ENCODE peak calls at places on chromosome 21, in nine cellular contexts. One of them, this sample, is unnamed.

GRCh38 chr21:18170221-18170620 is 74.4 kb upstream of the CHODL start:
- DNase-seq in GM23338: no peak
- DNase-seq in B cell: no peak
- DNase-seq in NB4: no peak
- DNase-seq in RWPE2: no peak
- DNase-seq in AG04450: no peak
- DNase-seq in PC-3: no peak
- DNase-seq in cardiac muscle cell: no peak
- DNase-seq in lower lobe of right lung: no peak
- DNase-seq in this sample: no peak

GRCh38 chr21:43343095-43343991 is 83.6 kb downstream of the SIK1 start:
- DNase-seq in NB4: no peak
- DNase-seq in B cell: no peak
- DNase-seq in lower lobe of right lung: peak; percentile 94
- DNase-seq in GM23338: no peak
- DNase-seq in cardiac muscle cell: no peak
- DNase-seq in RWPE2: no peak
- DNase-seq in AG04450: no peak
- DNase-seq in PC-3: peak; percentile 19
- DNase-seq in this sample: no peak

GRCh38 chr21:21813295-21813694 is 815.1 kb downstream of the NCAM2 start:
- DNase-seq in GM23338: no peak
- DNase-seq in cardiac muscle cell: no peak
- DNase-seq in AG04450: no peak
- DNase-seq in NB4: no peak
- DNase-seq in B cell: no peak
- DNase-seq in RWPE2: no peak
- DNase-seq in PC-3: no peak
- DNase-seq in lower lobe of right lung: no peak
- DNase-seq in this sample: no peak

GRCh38 chr21:25862596-25862995 is 127.8 kb downstream of the GABPA start:
- DNase-seq in AG04450: no peak
- DNase-seq in PC-3: peak; percentile 74
- DNase-seq in GM23338: peak; percentile 69
- DNase-seq in NB4: peak; percentile 40
- DNase-seq in B cell: no peak
- DNase-seq in lower lobe of right lung: no peak
- DNase-seq in RWPE2: no peak
- DNase-seq in cardiac muscle cell: no peak
- DNase-seq in this sample: no peak

GRCh38 chr21:20257052-20257451 is 741.2 kb upstream of the NCAM2 start:
- DNase-seq in PC-3: no peak
- DNase-seq in B cell: no peak
- DNase-seq in RWPE2: no peak
- DNase-seq in GM23338: no peak
- DNase-seq in NB4: no peak
- DNase-seq in lower lobe of right lung: no peak
- DNase-seq in cardiac muscle cell: no peak
- DNase-seq in AG04450: no peak
- DNase-seq in this sample: no peak

GRCh38 chr21:28442624-28443023 is 550.1 kb downstream of the LTN1 start:
- DNase-seq in RWPE2: no peak
- DNase-seq in GM23338: no peak
- DNase-seq in cardiac muscle cell: no peak
- DNase-seq in PC-3: peak; percentile 37
- DNase-seq in lower lobe of right lung: no peak
- DNase-seq in B cell: no peak
- DNase-seq in NB4: no peak
- DNase-seq in AG04450: no peak
- DNase-seq in this sample: no peak

GRCh38 chr21:28298251-28298672 is 694.4 kb downstream of the LTN1 start:
- DNase-seq in GM23338: no peak
- DNase-seq in lower lobe of right lung: no peak
- DNase-seq in AG04450: no peak
- DNase-seq in PC-3: peak; percentile 59
- DNase-seq in B cell: no peak
- DNase-seq in cardiac muscle cell: no peak
- DNase-seq in RWPE2: no peak
- DNase-seq in NB4: no peak
- DNase-seq in this sample: no peak

GRCh38 chr21:29056005-29056404 is 17.4 kb downstream of the CCT8 start:
- DNase-seq in NB4: no peak
- DNase-seq in PC-3: peak; percentile 57
- DNase-seq in AG04450: no peak
- DNase-seq in RWPE2: no peak
- DNase-seq in B cell: no peak
- DNase-seq in cardiac muscle cell: no peak
- DNase-seq in GM23338: no peak
- DNase-seq in lower lobe of right lung: no peak
- DNase-seq in this sample: no peak

GRCh38 chr21:19228241-19228640 is 824.7 kb upstream of the TMPRSS15 start:
- DNase-seq in GM23338: no peak
- DNase-seq in AG04450: no peak
- DNase-seq in lower lobe of right lung: no peak
- DNase-seq in B cell: no peak
- DNase-seq in PC-3: no peak
- DNase-seq in NB4: no peak
- DNase-seq in cardiac muscle cell: no peak
- DNase-seq in RWPE2: no peak
- DNase-seq in this sample: no peak

GRCh38 chr21:18245493-18245967 is 897 bp downstream of the CHODL start:
- DNase-seq in B cell: no peak
- DNase-seq in lower lobe of right lung: no peak
- DNase-seq in AG04450: no peak
- DNase-seq in cardiac muscle cell: peak; percentile 17
- DNase-seq in NB4: no peak
- DNase-seq in RWPE2: no peak
- DNase-seq in PC-3: no peak
- DNase-seq in GM23338: no peak
- DNase-seq in this sample: no peak

GRCh38 chr21:32918467-32919140 is 107.1 kb upstream of the OLIG2 start:
- DNase-seq in PC-3: no peak
- DNase-seq in NB4: no peak
- DNase-seq in lower lobe of right lung: no peak
- DNase-seq in B cell: no peak
- DNase-seq in RWPE2: no peak
- DNase-seq in GM23338: no peak
- DNase-seq in cardiac muscle cell: no peak
- DNase-seq in AG04450: no peak
- DNase-seq in this sample: no peak

GRCh38 chr21:32915099-32915498 is 110.6 kb upstream of the OLIG2 start:
- DNase-seq in AG04450: no peak
- DNase-seq in lower lobe of right lung: no peak
- DNase-seq in cardiac muscle cell: no peak
- DNase-seq in B cell: no peak
- DNase-seq in GM23338: no peak
- DNase-seq in PC-3: no peak
- DNase-seq in NB4: no peak
- DNase-seq in RWPE2: no peak
- DNase-seq in this sample: no peak

GRCh38 chr21:32916088-32916487 is 109.6 kb upstream of the OLIG2 start:
- DNase-seq in B cell: no peak
- DNase-seq in PC-3: no peak
- DNase-seq in AG04450: no peak
- DNase-seq in cardiac muscle cell: no peak
- DNase-seq in lower lobe of right lung: no peak
- DNase-seq in RWPE2: no peak
- DNase-seq in NB4: no peak
- DNase-seq in GM23338: no peak
- DNase-seq in this sample: no peak

GRCh38 chr21:32917392-32918135 is 108.2 kb upstream of the OLIG2 start:
- DNase-seq in NB4: no peak
- DNase-seq in lower lobe of right lung: no peak
- DNase-seq in PC-3: no peak
- DNase-seq in GM23338: no peak
- DNase-seq in B cell: no peak
- DNase-seq in AG04450: no peak
- DNase-seq in cardiac muscle cell: no peak
- DNase-seq in RWPE2: no peak
- DNase-seq in this sample: no peak

GRCh38 chr21:32916522-32917099 is 109.1 kb upstream of the OLIG2 start:
- DNase-seq in lower lobe of right lung: no peak
- DNase-seq in AG04450: no peak
- DNase-seq in B cell: no peak
- DNase-seq in NB4: peak; percentile 38
- DNase-seq in cardiac muscle cell: no peak
- DNase-seq in RWPE2: no peak
- DNase-seq in GM23338: peak; percentile 37
- DNase-seq in PC-3: peak; percentile 39
- DNase-seq in this sample: no peak
- TF ChIP-seq CTCF in lower lobe of right lung: no peak
- TF ChIP-seq CTCF in AG04450: peak; percentile 33
- TF ChIP-seq CTCF in B cell: no peak
- TF ChIP-seq CTCF in NB4: peak; percentile 43
- TF ChIP-seq CTCF in cardiac muscle cell: peak; percentile 18
- TF ChIP-seq CTCF in RWPE2: no peak
- TF ChIP-seq CTCF in GM23338: peak; percentile 52
- TF ChIP-seq CTCF in PC-3: peak; percentile 67
- TF ChIP-seq CTCF in this sample: peak; percentile 53

GRCh38 chr21:44755227-44755626 is 43.9 kb upstream of the TSPEAR start:
- DNase-seq in RWPE2: peak; percentile 4
- DNase-seq in GM23338: no peak
- DNase-seq in B cell: no peak
- DNase-seq in NB4: no peak
- DNase-seq in lower lobe of right lung: no peak
- DNase-seq in AG04450: no peak
- DNase-seq in PC-3: peak; percentile 59
- DNase-seq in cardiac muscle cell: no peak
- DNase-seq in this sample: no peak
- TF ChIP-seq CTCF in RWPE2: no peak
- TF ChIP-seq CTCF in GM23338: no peak
- TF ChIP-seq CTCF in B cell: peak; percentile 38
- TF ChIP-seq CTCF in NB4: no peak
- TF ChIP-seq CTCF in lower lobe of right lung: no peak
- TF ChIP-seq CTCF in AG04450: peak; percentile 26
- TF ChIP-seq CTCF in PC-3: peak; percentile 67
- TF ChIP-seq CTCF in cardiac muscle cell: peak; percentile 39
- TF ChIP-seq CTCF in this sample: peak; percentile 33

GRCh38 chr21:41170442-41170841 is 2.5 kb downstream of the BACE2 start:
- DNase-seq in B cell: peak; percentile 59
- DNase-seq in NB4: peak; percentile 19
- DNase-seq in AG04450: no peak
- DNase-seq in lower lobe of right lung: no peak
- DNase-seq in RWPE2: no peak
- DNase-seq in cardiac muscle cell: peak; percentile 68
- DNase-seq in PC-3: peak; percentile 71
- DNase-seq in GM23338: peak; percentile 74
- DNase-seq in this sample: no peak
- TF ChIP-seq CTCF in B cell: peak; percentile 78
- TF ChIP-seq CTCF in NB4: peak; percentile 55
- TF ChIP-seq CTCF in AG04450: peak; percentile 80
- TF ChIP-seq CTCF in lower lobe of right lung: peak; percentile 51
- TF ChIP-seq CTCF in RWPE2: peak; percentile 53
- TF ChIP-seq CTCF in cardiac muscle cell: peak; percentile 80
- TF ChIP-seq CTCF in PC-3: peak; percentile 86
- TF ChIP-seq CTCF in GM23338: peak; percentile 64
- TF ChIP-seq CTCF in this sample: peak; percentile 65

DNA sequence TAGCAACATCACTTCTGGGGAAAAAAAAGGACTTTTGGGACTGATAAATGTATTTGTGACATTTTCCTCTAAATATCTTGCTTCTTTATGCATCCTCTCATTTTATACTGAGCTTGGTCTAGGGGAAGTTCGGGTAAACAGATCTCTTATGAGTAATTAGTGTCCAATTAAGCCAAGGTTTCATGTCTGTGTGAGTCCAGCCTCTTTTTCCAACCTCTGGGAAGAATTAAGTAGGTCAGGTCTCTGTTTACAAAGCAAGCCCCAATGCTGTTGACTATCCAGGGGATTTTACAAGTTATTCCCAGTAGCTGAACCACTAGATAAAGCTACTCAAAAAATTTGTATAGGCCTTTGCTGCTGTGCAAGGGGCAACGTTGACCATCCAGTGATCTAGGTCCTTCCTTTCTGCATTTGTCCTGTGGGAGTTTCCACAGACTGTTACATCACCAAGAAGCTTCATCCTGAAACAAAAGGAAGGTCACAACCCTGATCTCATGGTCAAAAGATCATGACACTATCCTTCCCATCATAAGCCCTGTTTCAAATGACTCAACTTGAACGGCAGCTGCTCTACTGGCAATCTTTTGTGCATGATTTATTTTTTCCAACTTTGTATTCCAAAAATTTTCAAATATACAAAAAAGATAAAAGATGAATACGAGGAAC is 74.3 kb downstream of the ETS2 start:
- DNase-seq in cardiac muscle cell: no peak
- DNase-seq in AG04450: no peak
- DNase-seq in NB4: no peak
- DNase-seq in lower lobe of right lung: no peak
- DNase-seq in B cell: no peak
- DNase-seq in RWPE2: no peak
- DNase-seq in GM23338: no peak
- DNase-seq in PC-3: no peak
- DNase-seq in this sample: no peak
- TF ChIP-seq CTCF in cardiac muscle cell: no peak
- TF ChIP-seq CTCF in AG04450: no peak
- TF ChIP-seq CTCF in NB4: no peak
- TF ChIP-seq CTCF in lower lobe of right lung: no peak
- TF ChIP-seq CTCF in B cell: no peak
- TF ChIP-seq CTCF in RWPE2: no peak
- TF ChIP-seq CTCF in GM23338: no peak
- TF ChIP-seq CTCF in PC-3: no peak
- TF ChIP-seq CTCF in this sample: no peak

DNA sequence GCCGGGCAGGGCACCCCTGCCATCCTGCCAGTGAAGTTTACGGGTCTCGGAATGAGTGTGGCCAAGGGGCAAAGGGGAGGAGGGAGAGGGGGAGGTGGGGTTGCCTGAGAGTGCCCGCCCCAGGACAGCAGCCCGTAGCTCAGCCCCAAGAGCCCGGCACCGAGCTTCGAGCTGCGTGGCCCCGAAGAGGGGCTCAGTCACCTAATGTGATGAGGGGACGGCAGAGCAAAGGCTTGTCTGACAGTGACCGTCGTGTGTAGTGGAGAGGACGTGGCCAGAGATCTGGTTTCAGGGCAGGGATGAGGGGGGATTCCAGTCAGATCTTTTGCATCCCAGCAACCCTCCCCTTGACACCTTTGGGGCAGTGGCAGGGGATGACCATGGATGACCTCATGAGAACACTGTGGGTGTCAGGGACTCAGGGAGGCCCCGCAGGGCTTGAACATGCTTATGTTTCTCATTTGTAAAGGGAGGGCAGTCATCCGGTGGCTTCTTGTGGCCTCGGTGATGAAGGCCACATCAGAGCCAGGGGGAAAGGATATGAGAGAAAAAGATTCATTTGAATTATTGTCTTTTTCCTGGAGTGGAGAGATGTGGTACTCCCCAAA is 1.1 kb upstream of the TRPM2 start:
- DNase-seq in RWPE2: no peak
- DNase-seq in AG04450: no peak
- DNase-seq in NB4: peak; percentile 45
- DNase-seq in GM23338: no peak
- DNase-seq in cardiac muscle cell: no peak
- DNase-seq in lower lobe of right lung: no peak
- DNase-seq in B cell: no peak
- DNase-seq in PC-3: no peak
- DNase-seq in this sample: no peak
- TF ChIP-seq CTCF in RWPE2: no peak
- TF ChIP-seq CTCF in AG04450: no peak
- TF ChIP-seq CTCF in NB4: no peak
- TF ChIP-seq CTCF in GM23338: no peak
- TF ChIP-seq CTCF in cardiac muscle cell: no peak
- TF ChIP-seq CTCF in lower lobe of right lung: no peak
- TF ChIP-seq CTCF in B cell: no peak
- TF ChIP-seq CTCF in PC-3: no peak
- TF ChIP-seq CTCF in this sample: no peak

This sample was measured in GM06990.